ENCODE peak calls at places on chromosome 16, in four cellular contexts. J, D, G and V are unnamed samples.

GRCh38 chr16:85094812-85095211 is 17.5 kb downstream of the CIBAR2 start:
- DNase-seq in G (no peak), J (no peak), D (no peak), V (no peak)

GRCh38 chr16:83887564-83887963 is 11.4 kb upstream of the MLYCD start:
- DNase-seq in G (no peak), J (no peak), D (no peak), V (no peak)

GRCh38 chr16:588639-588888 is 1.3 kb upstream of the RAB40C start:
- DNase-seq in D (no peak), J (peak), G (peak), V (peak)

GRCh38 chr16:50845296-50845695 is 103.4 kb downstream of the CYLD start:
- DNase-seq in D (no peak), G (no peak), J (no peak), V (no peak)

GRCh38 chr16:88804552-88805339 is 1.2 kb downstream of the CDT1 start:
- DNase-seq in D (peak), G (no peak), J (peak), V (peak)

GRCh38 chr16:75097941-75098897 is 18.4 kb downstream of the LDHD start:
- DNase-seq in G (no peak), D (no peak), J (no peak), V (no peak)

GRCh38 chr16:85015481-85016177 is 4.3 kb upstream of the ZDHHC7 start:
- DNase-seq in G (no peak), J (no peak), D (no peak), V (no peak)

GRCh38 chr16:58249780-58250478 is 44.9 kb downstream of the PRSS54 start:
- DNase-seq in G (peak), J (peak), D (peak), V (peak)

GRCh38 chr16:23710504-23710903 is 2.5 kb downstream of the ERN2 start:
- DNase-seq in G (no peak), D (no peak), J (no peak), V (no peak)

GRCh38 chr16:9820481-9821246 is 361.6 kb downstream of the GRIN2A start:
- DNase-seq in G (no peak), J (peak), D (no peak), V (no peak)

GRCh38 chr16:3646348-3646920 is 8.1 kb upstream of the DNASE1 start:
- DNase-seq in D (peak), J (no peak), G (peak), V (peak)

GRCh38 chr16:64240586-64240985 is 881.3 kb downstream of the CDH11 start:
- DNase-seq in G (no peak), D (no peak), J (no peak), V (no peak)

GRCh38 chr16:11673091-11674000 is 5.1 kb downstream of the SNN start:
- DNase-seq in D (no peak), J (no peak), G (no peak), V (no peak)

GRCh38 chr16:19700319-19700781 is 17.7 kb downstream of the KNOP1 start:
- DNase-seq in D (peak), G (peak), J (no peak), V (no peak)

GRCh38 chr16:24077989-24078388 is 178.1 kb upstream of the CACNG3 start:
- DNase-seq in D (no peak), G (no peak), J (no peak), V (no peak)

GRCh38 chr16:69563605-69564580 is 1.9 kb upstream of the NFAT5 start:
- DNase-seq in G (peak), J (no peak), D (peak), V (peak)

GRCh38 chr16:55825115-55825728 is 7.7 kb downstream of the CES1 start:
- DNase-seq in D (no peak), G (no peak), J (no peak), V (no peak)

GRCh38 chr16:89344314-89344828 is 126.9 kb downstream of the ZNF778 start:
- DNase-seq in D (no peak), G (no peak), J (no peak), V (no peak)

GRCh38 chr16:82643936-82644630 is 17.3 kb downstream of the CDH13 start:
- DNase-seq in J (peak), D (no peak), G (no peak), V (no peak)

GRCh38 chr16:10558746-10559641 is 21.4 kb downstream of the EMP2 start:
- DNase-seq in D (no peak), J (no peak), G (no peak), V (no peak)

DNA sequence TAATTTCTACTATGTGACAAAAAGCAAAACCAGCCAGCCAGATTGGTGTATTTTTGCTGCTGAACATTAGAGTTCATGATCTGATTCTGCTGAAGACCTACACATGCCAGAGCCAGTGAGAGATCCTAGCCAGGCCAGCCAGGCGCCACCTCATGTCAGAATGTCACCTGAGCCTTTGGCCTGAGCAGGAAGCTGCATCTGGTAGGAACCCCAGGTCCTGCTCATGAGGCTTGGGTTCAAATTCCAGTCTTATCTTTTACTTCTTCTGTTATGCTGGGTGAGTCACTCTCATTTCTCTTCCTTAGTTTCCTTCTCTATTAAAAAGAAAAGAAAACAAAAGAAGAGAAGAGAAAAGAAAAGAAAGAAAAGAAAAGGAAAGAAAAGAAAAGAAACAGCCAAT is 585.1 kb upstream of the CDH5 start:
- DNase-seq in J (no peak), G (no peak), D (no peak), V (peak)
- TF ChIP-seq HMGXB4 in J (no peak), G (no peak), D (no peak), V (no peak)

GRCh38 chr16:29745126-29745852 is 501 bp downstream of the C16orf54 start:
- DNase-seq in J (no peak), D (no peak), G (no peak), V (no peak)

GRCh38 chr16:29748077-29748759 is 2.4 kb upstream of the C16orf54 start:
- DNase-seq in D (no peak), G (no peak), J (no peak), V (no peak)

GRCh38 chr16:29743827-29744531 is 1.8 kb downstream of the C16orf54 start:
- DNase-seq in D (no peak), G (no peak), J (no peak), V (no peak)

GRCh38 chr16:29744541-29745101 is 1.2 kb downstream of the C16orf54 start:
- DNase-seq in G (no peak), D (no peak), J (no peak), V (no peak)

DNA sequence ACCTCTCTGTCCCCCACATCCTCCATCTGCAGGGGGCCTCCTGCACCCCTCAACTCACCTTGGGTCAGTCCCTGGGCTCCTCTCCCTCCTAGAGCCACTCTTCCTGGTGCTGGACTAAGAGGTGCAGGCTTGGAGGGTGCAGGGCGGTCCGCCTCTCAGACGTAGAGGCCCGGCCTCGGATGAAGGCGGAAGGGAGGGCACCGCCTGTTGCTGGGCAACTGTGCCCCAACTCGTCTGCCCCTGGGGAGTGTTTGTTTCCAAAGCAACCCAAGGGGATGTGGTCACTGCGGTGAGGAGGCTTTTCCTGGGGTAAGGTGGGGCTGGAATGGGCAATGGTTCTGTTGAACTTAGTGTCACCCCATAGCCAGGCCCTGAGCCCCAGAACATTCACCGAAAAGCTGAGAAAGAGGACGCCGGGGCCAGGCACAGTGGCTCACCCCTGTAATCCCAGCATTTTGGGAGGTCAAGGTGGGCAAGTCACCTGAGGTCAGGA is at the start of gene C16orf54:
- DNase-seq in J (no peak), D (no peak), G (no peak), V (no peak)
- TF ChIP-seq HMGXB4 in J (no peak), D (no peak), G (no peak), V (no peak)

GRCh38 chr16:5461141-5461540 is 363.5 kb upstream of the EEF2KMT start:
- DNase-seq in G (no peak), D (no peak), J (no peak), V (no peak)
- TF ChIP-seq HMGXB4 in G (no peak), D (no peak), J (no peak), V (no peak)

GRCh38 chr16:80066805-80067580 is 466.5 kb upstream of the MAF start:
- DNase-seq in J (no peak), D (no peak), G (no peak), V (no peak)
- TF ChIP-seq HMGXB4 in J (no peak), D (no peak), G (no peak), V (no peak)

GRCh38 chr16:17339764-17340541 is 130.8 kb downstream of the XYLT1 start:
- DNase-seq in D (no peak), G (no peak), J (no peak), V (no peak)

GRCh38 chr16:17342031-17342430 is 128.7 kb downstream of the XYLT1 start:
- DNase-seq in D (no peak), G (no peak), J (no peak), V (no peak)

GRCh38 chr16:17343729-17344128 is 127.0 kb downstream of the XYLT1 start:
- DNase-seq in J (no peak), G (no peak), D (no peak), V (no peak)

GRCh38 chr16:17343028-17343427 is 127.7 kb downstream of the XYLT1 start:
- DNase-seq in D (no peak), J (no peak), G (no peak), V (no peak)

GRCh38 chr16:17340804-17341203 is 130.0 kb downstream of the XYLT1 start:
- DNase-seq in G (no peak), D (no peak), J (no peak), V (no peak)
- TF ChIP-seq HMGXB4 in G (no peak), D (no peak), J (no peak), V (no peak)